ENCODE peak calls at places on chromosomes 3 and 15, in nine cellular contexts. One of them, this sample, is unnamed.

GRCh38 chr15:99305761-99306505 is 54.7 kb downstream of the LRRC28 start:
- DNase-seq in ureter: peak
- DNase-seq in cardiac fibroblast: peak
- DNase-seq in HS-27A: peak
- DNase-seq in A549: peak
- DNase-seq in fibroblast of lung: peak
- DNase-seq in epithelial cell of esophagus: peak
- DNase-seq in activated effector memory CD4-positive, alpha-beta T cell treated with Interleukin-2 at 50 U/mL for 16 hours: no peak
- DNase-seq in tibial artery: peak
- DNase-seq in this sample: peak

GRCh38 chr15:74655424-74655823 is 39.8 kb downstream of the CLK3 start:
- DNase-seq in ureter: no peak
- DNase-seq in cardiac fibroblast: no peak
- DNase-seq in HS-27A: no peak
- DNase-seq in A549: no peak
- DNase-seq in fibroblast of lung: no peak
- DNase-seq in epithelial cell of esophagus: no peak
- DNase-seq in activated effector memory CD4-positive, alpha-beta T cell treated with Interleukin-2 at 50 U/mL for 16 hours: no peak
- DNase-seq in tibial artery: no peak
- DNase-seq in this sample: no peak

GRCh38 chr15:59611277-59612260 is at the start of gene GCNT3:
- DNase-seq in ureter: no peak
- DNase-seq in cardiac fibroblast: peak
- DNase-seq in HS-27A: no peak
- DNase-seq in A549: peak
- DNase-seq in fibroblast of lung: peak
- DNase-seq in epithelial cell of esophagus: peak
- DNase-seq in activated effector memory CD4-positive, alpha-beta T cell treated with Interleukin-2 at 50 U/mL for 16 hours: no peak
- DNase-seq in tibial artery: no peak
- DNase-seq in this sample: no peak

GRCh38 chr15:25783607-25784131 is 79.5 kb downstream of the ATP10A start:
- DNase-seq in ureter: no peak
- DNase-seq in cardiac fibroblast: peak
- DNase-seq in HS-27A: no peak
- DNase-seq in A549: peak
- DNase-seq in fibroblast of lung: peak
- DNase-seq in epithelial cell of esophagus: no peak
- DNase-seq in activated effector memory CD4-positive, alpha-beta T cell treated with Interleukin-2 at 50 U/mL for 16 hours: peak
- DNase-seq in tibial artery: no peak
- DNase-seq in this sample: no peak

GRCh38 chr15:79065361-79065743 is 25.2 kb downstream of the RASGRF1 start:
- DNase-seq in ureter: no peak
- DNase-seq in cardiac fibroblast: no peak
- DNase-seq in HS-27A: no peak
- DNase-seq in A549: no peak
- DNase-seq in fibroblast of lung: no peak
- DNase-seq in epithelial cell of esophagus: no peak
- DNase-seq in activated effector memory CD4-positive, alpha-beta T cell treated with Interleukin-2 at 50 U/mL for 16 hours: no peak
- DNase-seq in tibial artery: no peak
- DNase-seq in this sample: no peak

GRCh38 chr3:172467170-172467824 is 19.0 kb upstream of the GHSR start:
- DNase-seq in ureter: no peak
- DNase-seq in cardiac fibroblast: peak
- DNase-seq in HS-27A: peak
- DNase-seq in A549: peak
- DNase-seq in fibroblast of lung: peak
- DNase-seq in epithelial cell of esophagus: peak
- DNase-seq in activated effector memory CD4-positive, alpha-beta T cell treated with Interleukin-2 at 50 U/mL for 16 hours: no peak
- DNase-seq in tibial artery: no peak
- DNase-seq in this sample: no peak

GRCh38 chr15:73873889-73874511 is 636 bp downstream of the TBC1D21 start:
- DNase-seq in ureter: no peak
- DNase-seq in cardiac fibroblast: peak
- DNase-seq in HS-27A: peak
- DNase-seq in A549: peak
- DNase-seq in fibroblast of lung: peak
- DNase-seq in epithelial cell of esophagus: peak
- DNase-seq in activated effector memory CD4-positive, alpha-beta T cell treated with Interleukin-2 at 50 U/mL for 16 hours: no peak
- DNase-seq in tibial artery: peak
- DNase-seq in this sample: no peak

GRCh38 chr3:56125358-56126005 is 342.8 kb downstream of the ERC2 start:
- DNase-seq in ureter: no peak
- DNase-seq in cardiac fibroblast: peak
- DNase-seq in HS-27A: peak
- DNase-seq in A549: peak
- DNase-seq in fibroblast of lung: peak
- DNase-seq in epithelial cell of esophagus: peak
- DNase-seq in activated effector memory CD4-positive, alpha-beta T cell treated with Interleukin-2 at 50 U/mL for 16 hours: no peak
- DNase-seq in tibial artery: no peak
- DNase-seq in this sample: no peak

GRCh38 chr3:79249701-79250100 is 518.1 kb downstream of the ROBO1 start:
- DNase-seq in ureter: no peak
- DNase-seq in cardiac fibroblast: peak
- DNase-seq in HS-27A: no peak
- DNase-seq in A549: no peak
- DNase-seq in fibroblast of lung: peak
- DNase-seq in epithelial cell of esophagus: no peak
- DNase-seq in activated effector memory CD4-positive, alpha-beta T cell treated with Interleukin-2 at 50 U/mL for 16 hours: no peak
- DNase-seq in tibial artery: no peak
- DNase-seq in this sample: no peak

GRCh38 chr3:169813757-169814517 is 1.2 kb upstream of the LRRC34 start:
- DNase-seq in ureter: no peak
- DNase-seq in cardiac fibroblast: peak
- DNase-seq in HS-27A: no peak
- DNase-seq in A549: peak
- DNase-seq in fibroblast of lung: no peak
- DNase-seq in epithelial cell of esophagus: peak
- DNase-seq in activated effector memory CD4-positive, alpha-beta T cell treated with Interleukin-2 at 50 U/mL for 16 hours: peak
- DNase-seq in tibial artery: no peak
- DNase-seq in this sample: no peak

GRCh38 chr3:72722930-72723726 is 125.1 kb downstream of the SHQ1 start:
- DNase-seq in ureter: peak
- DNase-seq in cardiac fibroblast: peak
- DNase-seq in HS-27A: peak
- DNase-seq in A549: peak
- DNase-seq in fibroblast of lung: peak
- DNase-seq in epithelial cell of esophagus: peak
- DNase-seq in activated effector memory CD4-positive, alpha-beta T cell treated with Interleukin-2 at 50 U/mL for 16 hours: no peak
- DNase-seq in tibial artery: no peak
- DNase-seq in this sample: no peak

GRCh38 chr3:123883656-123884257 is 375 bp downstream of the MYLK start:
- DNase-seq in ureter: no peak
- DNase-seq in cardiac fibroblast: peak
- DNase-seq in HS-27A: no peak
- DNase-seq in A549: peak
- DNase-seq in fibroblast of lung: peak
- DNase-seq in epithelial cell of esophagus: no peak
- DNase-seq in activated effector memory CD4-positive, alpha-beta T cell treated with Interleukin-2 at 50 U/mL for 16 hours: no peak
- DNase-seq in tibial artery: peak
- DNase-seq in this sample: peak

GRCh38 chr15:52651868-52652267 is 27.3 kb downstream of the ATOSA start:
- DNase-seq in ureter: peak
- DNase-seq in cardiac fibroblast: peak
- DNase-seq in HS-27A: no peak
- DNase-seq in A549: peak
- DNase-seq in fibroblast of lung: peak
- DNase-seq in epithelial cell of esophagus: peak
- DNase-seq in activated effector memory CD4-positive, alpha-beta T cell treated with Interleukin-2 at 50 U/mL for 16 hours: peak
- DNase-seq in tibial artery: peak
- DNase-seq in this sample: peak

GRCh38 chr15:63909819-63910437 is 76.2 kb upstream of the HERC1 start:
- DNase-seq in ureter: no peak
- DNase-seq in cardiac fibroblast: peak
- DNase-seq in HS-27A: no peak
- DNase-seq in A549: no peak
- DNase-seq in fibroblast of lung: peak
- DNase-seq in epithelial cell of esophagus: no peak
- DNase-seq in activated effector memory CD4-positive, alpha-beta T cell treated with Interleukin-2 at 50 U/mL for 16 hours: no peak
- DNase-seq in tibial artery: peak
- DNase-seq in this sample: no peak

GRCh38 chr15:33089878-33090757 is 104.4 kb downstream of the FMN1 start:
- DNase-seq in ureter: no peak
- DNase-seq in cardiac fibroblast: peak
- DNase-seq in HS-27A: no peak
- DNase-seq in A549: no peak
- DNase-seq in fibroblast of lung: peak
- DNase-seq in epithelial cell of esophagus: peak
- DNase-seq in activated effector memory CD4-positive, alpha-beta T cell treated with Interleukin-2 at 50 U/mL for 16 hours: no peak
- DNase-seq in tibial artery: no peak
- DNase-seq in this sample: no peak

GRCh38 chr3:161649900-161650484 is 153.4 kb downstream of the OTOL1 start:
- DNase-seq in ureter: no peak
- DNase-seq in cardiac fibroblast: no peak
- DNase-seq in HS-27A: no peak
- DNase-seq in A549: peak
- DNase-seq in fibroblast of lung: no peak
- DNase-seq in epithelial cell of esophagus: no peak
- DNase-seq in activated effector memory CD4-positive, alpha-beta T cell treated with Interleukin-2 at 50 U/mL for 16 hours: no peak
- DNase-seq in tibial artery: no peak
- DNase-seq in this sample: no peak

GRCh38 chr3:128726691-128727031 is 678 bp downstream of the RAB7A start:
- DNase-seq in ureter: peak
- DNase-seq in cardiac fibroblast: peak
- DNase-seq in HS-27A: no peak
- DNase-seq in A549: peak
- DNase-seq in fibroblast of lung: peak
- DNase-seq in epithelial cell of esophagus: peak
- DNase-seq in activated effector memory CD4-positive, alpha-beta T cell treated with Interleukin-2 at 50 U/mL for 16 hours: peak
- DNase-seq in tibial artery: peak
- DNase-seq in this sample: peak

GRCh38 chr3:12691733-12692132 is 27.8 kb upstream of the RAF1 start:
- DNase-seq in ureter: no peak
- DNase-seq in cardiac fibroblast: no peak
- DNase-seq in HS-27A: no peak
- DNase-seq in A549: no peak
- DNase-seq in fibroblast of lung: no peak
- DNase-seq in epithelial cell of esophagus: no peak
- DNase-seq in activated effector memory CD4-positive, alpha-beta T cell treated with Interleukin-2 at 50 U/mL for 16 hours: no peak
- DNase-seq in tibial artery: no peak
- DNase-seq in this sample: no peak

GRCh38 chr3:184579513-184579912 is 17.9 kb downstream of the EPHB3 start:
- DNase-seq in ureter: no peak
- DNase-seq in cardiac fibroblast: no peak
- DNase-seq in HS-27A: no peak
- DNase-seq in A549: no peak
- DNase-seq in fibroblast of lung: no peak
- DNase-seq in epithelial cell of esophagus: no peak
- DNase-seq in activated effector memory CD4-positive, alpha-beta T cell treated with Interleukin-2 at 50 U/mL for 16 hours: no peak
- DNase-seq in tibial artery: no peak
- DNase-seq in this sample: no peak

GRCh38 chr3:123102249-123102648 is 35.4 kb downstream of the PDIA5 start:
- DNase-seq in ureter: no peak
- DNase-seq in cardiac fibroblast: no peak
- DNase-seq in HS-27A: no peak
- DNase-seq in A549: no peak
- DNase-seq in fibroblast of lung: no peak
- DNase-seq in epithelial cell of esophagus: no peak
- DNase-seq in activated effector memory CD4-positive, alpha-beta T cell treated with Interleukin-2 at 50 U/mL for 16 hours: no peak
- DNase-seq in tibial artery: no peak
- DNase-seq in this sample: no peak

GRCh38 chr3:132710311-132710710 is 11.9 kb downstream of the NPHP3 start:
- DNase-seq in ureter: no peak
- DNase-seq in cardiac fibroblast: no peak
- DNase-seq in HS-27A: no peak
- DNase-seq in A549: no peak
- DNase-seq in fibroblast of lung: no peak
- DNase-seq in epithelial cell of esophagus: no peak
- DNase-seq in activated effector memory CD4-positive, alpha-beta T cell treated with Interleukin-2 at 50 U/mL for 16 hours: no peak
- DNase-seq in tibial artery: no peak
- DNase-seq in this sample: no peak

GRCh38 chr15:47066386-47066785 is 650.9 kb upstream of the SEMA6D start:
- DNase-seq in ureter: no peak
- DNase-seq in cardiac fibroblast: no peak
- DNase-seq in HS-27A: peak
- DNase-seq in A549: no peak
- DNase-seq in fibroblast of lung: no peak
- DNase-seq in epithelial cell of esophagus: no peak
- DNase-seq in activated effector memory CD4-positive, alpha-beta T cell treated with Interleukin-2 at 50 U/mL for 16 hours: no peak
- DNase-seq in tibial artery: no peak
- DNase-seq in this sample: no peak

GRCh38 chr3:45618081-45618509 is 23.5 kb downstream of the LIMD1 start:
- DNase-seq in ureter: no peak
- DNase-seq in cardiac fibroblast: no peak
- DNase-seq in HS-27A: no peak
- DNase-seq in A549: peak
- DNase-seq in fibroblast of lung: peak
- DNase-seq in epithelial cell of esophagus: no peak
- DNase-seq in activated effector memory CD4-positive, alpha-beta T cell treated with Interleukin-2 at 50 U/mL for 16 hours: no peak
- DNase-seq in tibial artery: peak
- DNase-seq in this sample: peak